ENCODE peak calls at places on chromosomes 1 and 21, in six cellular contexts. P, Z, Y, E, L and Q are unnamed samples.

GRCh38 chr1:38789498-38790169 is 69.9 kb downstream of the RRAGC start:
- DNase-seq in P (no peak), Z (no peak), Y (no peak), E (no peak), L (no peak), Q (peak)

GRCh38 chr21:38898422-38899098 is 92.8 kb downstream of the ETS2 start:
- DNase-seq in P (no peak), Z (no peak), Y (no peak), E (no peak), L (no peak), Q (peak)

GRCh38 chr1:53336146-53336545 is 8.3 kb upstream of the LRP8 start:
- DNase-seq in P (peak), Z (peak), Y (no peak), E (no peak), L (no peak), Q (no peak)

GRCh38 chr1:13965770-13966398 is 265.9 kb downstream of the PRDM2 start:
- DNase-seq in P (no peak), Z (peak), Y (peak), E (peak), L (peak), Q (peak)

GRCh38 chr1:193919827-193920226 is 733.4 kb upstream of the B3GALT2 start:
- DNase-seq in P (no peak), Z (no peak), Y (no peak), E (no peak), L (no peak), Q (no peak)

GRCh38 chr1:96721382-96722160 is at the start of gene PTBP2:
- DNase-seq in P (peak), Z (peak), Y (peak), E (peak), L (peak), Q (peak)

GRCh38 chr1:4825841-4826450 is 171.5 kb downstream of the AJAP1 start:
- DNase-seq in P (no peak), Z (no peak), Y (no peak), E (peak), L (peak), Q (peak)

GRCh38 chr1:42334240-42335049 is 590 bp downstream of the FOXJ3 start:
- DNase-seq in P (no peak), Z (peak), Y (peak), E (peak), L (peak), Q (peak)

GRCh38 chr1:236361909-236362590 is 32.0 kb upstream of the EDARADD start:
- DNase-seq in P (no peak), Z (no peak), Y (no peak), E (no peak), L (no peak), Q (no peak)

GRCh38 chr1:7655354-7655753 is 115.7 kb upstream of the VAMP3 start:
- DNase-seq in P (no peak), Z (no peak), Y (no peak), E (no peak), L (no peak), Q (no peak)

GRCh38 chr1:51147394-51147793 is 45.4 kb downstream of the C1orf185 start:
- DNase-seq in P (no peak), Z (no peak), Y (no peak), E (no peak), L (no peak), Q (no peak)

GRCh38 chr1:50633465-50633864 is 210.2 kb upstream of the DMRTA2 start:
- DNase-seq in P (no peak), Z (no peak), Y (no peak), E (no peak), L (peak), Q (no peak)

GRCh38 chr1:220879509-220880366 is 495 bp downstream of the HLX start:
- DNase-seq in P (peak), Z (no peak), Y (no peak), E (peak), L (peak), Q (peak)

GRCh38 chr1:220884109-220884980 is 5.1 kb downstream of the HLX start:
- DNase-seq in P (no peak), Z (no peak), Y (no peak), E (peak), L (peak), Q (no peak)

GRCh38 chr1:220880726-220881506 is 1.7 kb downstream of the HLX start:
- DNase-seq in P (peak), Z (peak), Y (no peak), E (peak), L (peak), Q (no peak)

GRCh38 chr1:220880367-220880680 is 1.1 kb downstream of the HLX start:
- DNase-seq in P (no peak), Z (no peak), Y (no peak), E (no peak), L (no peak), Q (no peak)

DNA sequence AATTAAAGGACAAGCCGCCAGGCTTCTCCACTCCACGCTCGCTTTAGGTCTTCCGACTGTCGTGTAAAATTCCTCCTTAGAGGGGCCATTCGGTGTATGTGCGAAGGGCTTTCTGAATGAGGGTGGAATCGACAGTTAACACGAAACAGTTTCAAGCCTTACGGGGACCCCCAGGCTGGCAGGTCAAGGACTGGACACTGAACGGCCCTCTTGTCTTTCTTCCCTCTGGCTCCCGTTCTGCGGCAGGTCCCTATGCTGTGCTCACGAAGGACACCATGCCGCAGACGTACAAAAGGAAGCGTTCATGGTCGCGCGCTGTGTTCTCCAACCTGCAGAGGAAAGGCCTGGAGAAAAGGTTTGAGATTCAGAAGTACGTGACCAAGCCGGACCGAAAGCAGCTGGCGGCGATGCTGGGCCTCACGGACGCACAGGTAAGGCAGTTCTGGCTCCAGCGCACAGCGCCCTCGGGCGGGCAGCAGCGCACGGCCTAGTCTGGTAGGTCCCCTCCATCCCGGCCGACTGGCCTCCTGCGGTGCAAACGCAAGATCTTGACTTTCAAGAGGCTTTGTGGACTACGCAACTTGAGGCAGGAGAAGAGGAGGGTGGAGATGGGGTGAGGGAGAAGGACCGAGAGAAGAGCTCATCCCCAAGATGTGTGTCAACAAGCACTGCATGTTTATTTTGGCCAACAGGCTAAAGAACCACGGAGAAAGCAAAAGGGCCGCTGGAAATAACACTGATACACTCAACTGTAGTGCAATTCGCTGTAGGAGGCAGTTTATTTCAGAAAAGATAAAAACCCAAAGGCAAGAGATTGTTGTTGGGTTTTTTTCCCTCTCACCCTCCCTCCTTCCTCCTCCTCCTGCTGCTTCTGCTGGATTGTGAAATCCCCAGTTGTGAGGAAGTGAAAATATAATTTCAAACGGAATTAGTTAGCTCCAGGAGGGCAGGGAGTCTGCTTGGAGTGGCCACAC is 3.0 kb downstream of the HLX start:
- DNase-seq in P (no peak), Z (no peak), Y (no peak), E (peak), L (peak), Q (peak)
- TF ChIP-seq CTCF in P (peak), Z (no peak), Y (no peak), E (no peak), L (peak), Q (no peak)

DNA sequence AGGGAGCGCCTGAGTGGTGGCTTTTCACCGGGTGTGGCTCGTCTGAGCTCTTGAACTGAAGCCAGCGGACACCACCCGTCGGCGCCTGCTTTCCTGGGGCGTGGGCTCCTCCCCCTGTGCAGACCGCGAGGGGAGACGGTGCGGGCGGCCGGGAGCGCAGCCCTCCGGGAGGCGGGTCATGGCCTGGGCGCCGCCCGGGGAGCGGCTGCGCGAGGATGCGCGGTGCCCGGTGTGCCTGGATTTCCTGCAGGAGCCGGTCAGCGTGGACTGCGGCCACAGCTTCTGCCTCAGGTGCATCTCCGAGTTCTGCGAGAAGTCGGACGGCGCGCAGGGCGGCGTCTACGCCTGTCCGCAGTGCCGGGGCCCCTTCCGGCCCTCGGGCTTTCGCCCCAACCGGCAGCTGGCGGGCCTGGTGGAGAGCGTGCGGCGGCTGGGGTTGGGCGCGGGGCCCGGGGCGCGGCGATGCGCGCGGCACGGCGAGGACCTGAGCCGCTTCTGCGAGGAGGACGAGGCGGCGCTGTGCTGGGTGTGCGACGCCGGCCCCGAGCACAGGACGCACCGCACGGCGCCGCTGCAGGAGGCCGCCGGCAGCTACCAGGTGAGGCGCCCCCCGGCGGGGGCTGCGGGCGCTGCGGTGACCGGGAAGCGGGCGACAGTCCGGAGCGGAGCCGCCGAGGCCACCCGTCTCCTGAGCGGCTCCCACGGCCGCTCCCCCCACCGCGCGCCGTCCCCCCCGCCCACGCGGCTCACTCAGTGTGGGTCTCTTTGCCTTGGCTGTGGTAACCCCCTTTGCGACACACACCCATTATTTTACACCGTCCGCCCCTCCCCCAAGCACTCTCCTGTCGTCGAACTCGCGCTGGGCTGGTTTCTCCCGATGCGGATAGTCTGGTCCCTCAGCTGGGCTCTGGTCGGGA is at the start of gene TRIM58:
- DNase-seq in P (peak), Z (peak), Y (peak), E (peak), L (no peak), Q (no peak)
- TF ChIP-seq CTCF in P (no peak), Z (no peak), Y (no peak), E (peak), L (no peak), Q (no peak)

GRCh38 chr1:30975217-30975616 is 66.7 kb upstream of the SDC3 start:
- DNase-seq in P (no peak), Z (no peak), Y (no peak), E (no peak), L (no peak), Q (no peak)

GRCh38 chr1:30974536-30974935 is 66.0 kb upstream of the SDC3 start:
- DNase-seq in P (no peak), Z (no peak), Y (no peak), E (no peak), L (peak), Q (no peak)

GRCh38 chr1:30976143-30976542 is 67.6 kb upstream of the SDC3 start:
- DNase-seq in P (no peak), Z (no peak), Y (no peak), E (no peak), L (no peak), Q (no peak)

GRCh38 chr1:30977511-30977910 is 69.0 kb upstream of the SDC3 start:
- DNase-seq in P (no peak), Z (no peak), Y (no peak), E (no peak), L (no peak), Q (no peak)

DNA sequence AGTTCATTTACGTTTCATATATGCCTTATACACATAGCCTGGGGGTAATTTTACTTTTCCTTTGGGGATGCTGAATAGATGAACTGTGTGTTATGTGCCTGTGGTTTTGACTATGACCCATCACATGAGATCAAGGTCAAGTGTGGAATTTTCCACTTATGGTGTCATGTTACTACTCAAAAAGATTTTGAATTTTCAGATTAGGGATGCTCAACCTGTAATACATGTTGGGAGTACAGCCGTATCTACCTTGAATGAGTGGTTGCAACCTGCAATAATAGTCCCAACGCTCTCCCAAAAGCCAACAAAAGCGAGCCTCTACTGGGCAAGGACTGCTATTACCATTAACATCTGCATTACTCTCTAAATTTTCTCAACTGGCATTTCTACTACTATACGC is 68.5 kb upstream of the SDC3 start:
- DNase-seq in P (no peak), Z (no peak), Y (no peak), E (no peak), L (no peak), Q (no peak)
- TF ChIP-seq CTCF in P (no peak), Z (no peak), Y (no peak), E (peak), L (peak), Q (no peak)

DNA sequence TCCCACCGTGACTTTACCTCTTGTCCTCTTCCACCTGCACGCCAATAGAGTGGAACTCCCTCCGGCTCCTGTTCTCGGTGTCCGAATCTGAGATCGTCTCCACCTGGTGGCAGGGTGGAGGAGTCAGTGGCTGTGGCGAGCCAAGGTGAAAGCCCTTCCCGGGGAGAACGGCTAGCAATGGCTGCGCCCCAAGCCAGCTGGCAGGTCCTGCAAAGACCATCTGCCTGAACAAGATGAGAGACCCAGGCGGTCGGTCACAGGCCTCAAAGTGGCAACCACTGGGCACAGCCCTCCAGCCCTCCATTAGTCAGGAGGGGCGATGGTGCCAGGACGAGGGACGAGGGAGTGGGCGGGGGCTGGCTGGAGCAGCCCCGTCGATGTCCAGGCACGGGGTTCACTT is 25.4 kb upstream of the SMIM12 start:
- DNase-seq in P (no peak), Z (no peak), Y (no peak), E (no peak), L (peak), Q (no peak)
- TF ChIP-seq CTCF in P (no peak), Z (no peak), Y (no peak), E (no peak), L (peak), Q (no peak)